ENCODE peak calls at places on chromosomes 11 and 22, in five cellular contexts. Z is astrocyte of the spinal cord, L is mesothelial cell of epicardium, U is stomach, X is SK-N-SH. F is an unnamed sample.

GRCh38 chr11:70671083-70671482 is 272.8 kb downstream of the CTTN start:
- DNase-seq in U (no peak), L (no peak), Z (no peak), X (no peak), F (no peak)

GRCh38 chr22:46183733-46184132 is 33.4 kb downstream of the PPARA start:
- DNase-seq in L (no peak), Z (no peak), U (no peak), X (no peak), F (no peak)

GRCh38 chr22:47567741-47568140 is 805.3 kb downstream of the TBC1D22A start:
- DNase-seq in U (no peak), Z (no peak), L (no peak), X (no peak), F (no peak)

GRCh38 chr22:21632237-21632895 is at the start of gene CCDC116:
- DNase-seq in X (peak; percentile 63), Z (no peak), U (peak; percentile 33), L (no peak), F (no peak)

GRCh38 chr11:93736129-93736528 is 5.2 kb downstream of the TAF1D start:
- DNase-seq in Z (no peak), X (no peak), L (no peak), U (no peak), F (no peak)

GRCh38 chr11:121615506-121615905 is 162.7 kb upstream of the SORL1-AS1 start:
- DNase-seq in X (no peak), L (no peak), Z (peak; percentile 35), U (no peak), F (no peak)

GRCh38 chr11:20274031-20274430 is 89.5 kb upstream of the HTATIP2 start:
- DNase-seq in U (no peak), Z (no peak), X (no peak), L (no peak), F (no peak)

GRCh38 chr11:64007629-64008282 is 21.5 kb downstream of the OTUB1 start:
- DNase-seq in L (no peak), X (peak; percentile 91), U (peak; percentile 91), Z (no peak), F (no peak)

GRCh38 chr11:92759571-92760214 is 209.8 kb upstream of the MTNR1B start:
- DNase-seq in U (no peak), Z (no peak), X (no peak), L (no peak), F (no peak)

GRCh38 chr22:25141994-25142620 is 57.6 kb upstream of the CRYBB3 start:
- DNase-seq in Z (no peak), X (peak; percentile 60), L (no peak), U (no peak), F (no peak)

GRCh38 chr11:9120659-9121350 is 29.4 kb upstream of the SCUBE2 start:
- DNase-seq in Z (no peak), X (peak; percentile 34), U (no peak), L (no peak), F (no peak)

GRCh38 chr11:57358543-57358961 is 20.4 kb downstream of the P2RX3 start:
- DNase-seq in L (no peak), X (no peak), Z (no peak), U (no peak), F (no peak)

GRCh38 chr11:10294289-10294953 is 402 bp upstream of the SBF2 start:
- DNase-seq in L (no peak), U (no peak), X (peak; percentile 61), Z (peak; percentile 62), F (no peak)

GRCh38 chr11:112227002-112227401 is 774 bp downstream of the PTS start:
- DNase-seq in U (no peak), X (peak; percentile 35), L (no peak), Z (no peak), F (no peak)

GRCh38 chr11:35190804-35191348 is 51.9 kb downstream of the CD44 start:
- DNase-seq in X (no peak), L (no peak), Z (no peak), U (no peak), F (no peak)

GRCh38 chr11:19259487-19260345 is 19.0 kb upstream of the E2F8 start:
- DNase-seq in X (peak; percentile 73), Z (peak; percentile 59), L (no peak), U (peak; percentile 80), F (peak; percentile 45)

GRCh38 chr22:38938221-38938620 is 19.2 kb upstream of the APOBEC3A start:
- DNase-seq in Z (no peak), X (no peak), L (no peak), U (no peak), F (no peak)

GRCh38 chr11:75196426-75196825 is 44.1 kb upstream of the TPBGL start:
- DNase-seq in X (no peak), L (no peak), Z (no peak), U (no peak), F (no peak)

GRCh38 chr11:13772223-13773046 is 104.0 kb downstream of the FAR1 start:
- DNase-seq in U (no peak), X (peak; percentile 39), Z (peak; percentile 70), L (no peak), F (no peak)

GRCh38 chr11:60170566-60170965 is 12.3 kb downstream of the MS4A6A start:
- DNase-seq in X (no peak), U (no peak), L (no peak), Z (no peak), F (no peak)

GRCh38 chr22:46104170-46104880 is 46.0 kb upstream of the PPARA start:
- DNase-seq in Z (no peak), U (peak; percentile 83), X (no peak), L (no peak), F (no peak)

GRCh38 chr11:56782167-56782847 is 33.8 kb upstream of the OR9G4 start:
- DNase-seq in X (no peak), L (no peak), Z (no peak), U (no peak), F (no peak)

GRCh38 chr22:30208631-30209603 is 37.6 kb downstream of the LIF start:
- DNase-seq in X (peak; percentile 61), U (peak; percentile 75), L (no peak), Z (peak; percentile 83), F (no peak)

GRCh38 chr11:24321229-24321628 is 175.6 kb upstream of the LUZP2 start:
- DNase-seq in L (no peak), X (no peak), Z (no peak), U (no peak), F (no peak)

GRCh38 chr11:124754710-124755109 is 2.7 kb upstream of the VSIG2 start:
- DNase-seq in U (no peak), L (no peak), X (peak; percentile 5), Z (no peak), F (no peak)

GRCh38 chr11:86355256-86355655 is 19.4 kb upstream of the CCDC81 start:
- DNase-seq in L (no peak), Z (no peak), U (no peak), X (no peak), F (no peak)

GRCh38 chr22:50670914-50671538 is 1.6 kb upstream of the SHANK3 start:
- DNase-seq in Z (no peak), X (no peak), L (no peak), U (no peak), F (no peak)

GRCh38 chr22:48240935-48241230 is 1478.4 kb downstream of the TBC1D22A start:
- DNase-seq in U (peak; percentile 16), Z (no peak), X (no peak), L (no peak), F (no peak)

GRCh38 chr11:84381666-84382065 is 1095.5 kb upstream of the CCDC90B start:
- DNase-seq in U (no peak), Z (no peak), X (no peak), L (no peak), F (no peak)

GRCh38 chr11:60265373-60266214 is 14.9 kb upstream of the MS4A4A start:
- DNase-seq in L (no peak), Z (peak; percentile 18), U (no peak), X (peak; percentile 22), F (no peak)

GRCh38 chr22:36238348-36239149 is 778 bp downstream of the APOL2 start:
- DNase-seq in L (no peak), Z (no peak), U (no peak), X (peak; percentile 36), F (no peak)

GRCh38 chr11:17699157-17700114 is 19.9 kb upstream of the MYOD1 start:
- DNase-seq in Z (no peak), U (no peak), L (no peak), X (no peak), F (no peak)

GRCh38 chr22:46806789-46807188 is 44.3 kb downstream of the TBC1D22A start:
- DNase-seq in L (no peak), U (no peak), X (no peak), Z (no peak), F (no peak)

GRCh38 chr11:116112031-116112935 is 608.1 kb upstream of the CADM1 start:
- DNase-seq in U (no peak), Z (no peak), L (no peak), X (no peak), F (no peak)

GRCh38 chr11:123166095-123166559 is 28.9 kb downstream of the CLMP start:
- DNase-seq in L (no peak), X (peak; percentile 64), Z (peak; percentile 77), U (no peak), F (no peak)

GRCh38 chr11:123164732-123165450 is 30.2 kb downstream of the CLMP start:
- DNase-seq in U (no peak), X (no peak), Z (no peak), L (no peak), F (no peak)

GRCh38 chr11:123159146-123159857 is 35.7 kb downstream of the CLMP start:
- DNase-seq in L (no peak), U (no peak), Z (no peak), X (no peak), F (no peak)

GRCh38 chr11:123161386-123161785 is 33.7 kb downstream of the CLMP start:
- DNase-seq in U (no peak), L (no peak), Z (no peak), X (no peak), F (no peak)

GRCh38 chr11:123163621-123164020 is 31.4 kb downstream of the CLMP start:
- DNase-seq in U (no peak), Z (no peak), X (no peak), L (no peak), F (no peak)
- TF ChIP-seq CTCF in U (no peak), Z (peak; percentile 22), X (peak; percentile 29), L (no peak), F (no peak)

GRCh38 chr22:43420991-43421665 is 9.3 kb downstream of the MPPED1 start:
- DNase-seq in L (no peak), X (no peak), U (no peak), Z (no peak), F (no peak)

GRCh38 chr22:43419371-43420080 is 7.7 kb downstream of the MPPED1 start:
- DNase-seq in Z (no peak), U (peak; percentile 68), L (no peak), X (no peak), F (no peak)

GRCh38 chr22:43424201-43424600 is 12.4 kb downstream of the MPPED1 start:
- DNase-seq in Z (no peak), X (no peak), L (no peak), U (no peak), F (no peak)

GRCh38 chr22:43423046-43423445 is 11.2 kb downstream of the MPPED1 start:
- DNase-seq in U (no peak), X (no peak), Z (no peak), L (no peak), F (no peak)

GRCh38 chr22:43421914-43422615 is 10.3 kb downstream of the MPPED1 start:
- DNase-seq in Z (no peak), L (no peak), X (no peak), U (no peak), F (no peak)
- TF ChIP-seq CTCF in Z (no peak), L (no peak), X (no peak), U (no peak), F (no peak)

GRCh38 chr11:79371724-79372123 is 69.1 kb downstream of the TENM4 start:
- DNase-seq in L (no peak), Z (no peak), X (no peak), U (no peak), F (no peak)
- TF ChIP-seq CTCF in L (no peak), Z (no peak), X (no peak), U (no peak), F (no peak)

GRCh38 chr11:61361686-61362541 is at the start of the genes CYB561A3 and TMEM138:
- DNase-seq in U (peak; percentile 93), Z (peak; percentile 95), X (peak; percentile 93), L (peak; percentile 77), F (peak; percentile 84)
- TF ChIP-seq CTCF in U (no peak), Z (no peak), X (no peak), L (no peak), F (no peak)